ENCODE peak calls at places on chromosome 22, in four cellular contexts. Y is K562, J is H1, U is GM12878. P is an unnamed sample.

GRCh38 chr22:25076281-25076680 is 123.4 kb upstream of the CRYBB3 start:
- DNase-seq in Y (no peak), J (no peak), U (no peak), P (no peak)

GRCh38 chr22:40216041-40216756 is 38.5 kb downstream of the TNRC6B start:
- DNase-seq in Y (no peak), J (no peak), U (peak), P (no peak)

GRCh38 chr22:30423296-30423958 is 2.1 kb upstream of the MTFP1 start:
- DNase-seq in Y (no peak), J (no peak), U (no peak), P (no peak)

GRCh38 chr22:37824674-37825641 is 1.8 kb downstream of the GALR3 start:
- DNase-seq in Y (no peak), J (peak), U (no peak), P (no peak)

GRCh38 chr22:49953027-49953679 is 7.4 kb upstream of the PIM3 start:
- DNase-seq in Y (no peak), J (no peak), U (no peak), P (no peak)

GRCh38 chr22:35638408-35638807 is 9.8 kb upstream of the APOL6 start:
- DNase-seq in Y (no peak), J (no peak), U (no peak), P (peak)

GRCh38 chr22:45438364-45438763 is 24.9 kb downstream of the RIBC2 start:
- DNase-seq in Y (no peak), J (no peak), U (no peak), P (peak)

GRCh38 chr22:50059185-50059880 is 1.2 kb upstream of the TTLL8 start:
- DNase-seq in Y (peak), J (no peak), U (no peak), P (peak)

GRCh38 chr22:23520875-23521441 is 59.1 kb downstream of the IGLL1 start:
- DNase-seq in Y (peak), J (peak), U (no peak), P (peak)

GRCh38 chr22:49934891-49935557 is 16.6 kb downstream of the CRELD2 start:
- DNase-seq in Y (peak), J (peak), U (no peak), P (peak)

GRCh38 chr22:48332438-48333322 is 1495.0 kb downstream of the BRD1 start:
- DNase-seq in Y (no peak), J (no peak), U (no peak), P (no peak)
- TF ChIP-seq CHD1 in Y (no peak), J (no peak), U (no peak), P (no peak)

GRCh38 chr22:46738642-46738960 is 549 bp upstream of the CERK start:
- DNase-seq in Y (no peak), J (no peak), U (no peak), P (no peak)

GRCh38 chr22:46737976-46738641 is at the start of gene CERK:
- DNase-seq in Y (peak), J (peak), U (no peak), P (peak)

GRCh38 chr22:46735747-46736608 is 2.1 kb downstream of the CERK start:
- DNase-seq in Y (no peak), J (no peak), U (no peak), P (no peak)

GRCh38 chr22:46736705-46737104 is 1.3 kb downstream of the CERK start:
- DNase-seq in Y (no peak), J (no peak), U (no peak), P (no peak)

GRCh38 chr22:46737105-46737975 is 712 bp downstream of the CERK start:
- DNase-seq in Y (peak), J (peak), U (no peak), P (peak)
- TF ChIP-seq CHD1 in Y (no peak), J (no peak), U (no peak), P (no peak)

GRCh38 chr22:21707677-21708076 is 27.9 kb downstream of the YPEL1 start:
- DNase-seq in Y (peak), J (no peak), U (no peak), P (peak)
- TF ChIP-seq CHD1 in Y (no peak), J (no peak), U (no peak), P (no peak)

DNA sequence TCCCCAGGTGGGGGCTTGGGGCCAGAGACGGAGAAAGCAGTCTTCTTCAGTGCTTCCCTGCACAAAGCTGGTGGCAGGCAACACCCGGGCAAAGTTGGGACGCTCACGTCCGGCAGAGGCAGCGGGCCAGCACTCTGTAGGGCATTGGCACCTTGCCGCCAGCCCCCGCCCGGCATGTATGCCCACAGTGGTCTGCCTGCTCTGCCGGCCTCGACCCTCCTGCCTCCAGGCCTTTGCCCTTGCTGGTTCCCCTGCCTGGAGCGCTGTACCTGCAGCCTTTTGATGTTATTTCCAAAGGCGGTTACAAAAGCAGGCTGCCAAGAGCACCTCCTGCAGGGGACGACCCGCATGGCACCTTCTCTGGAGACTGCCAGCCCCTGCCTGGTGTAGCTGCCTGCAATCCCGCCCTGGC is 56.5 kb upstream of the SHISAL1 start:
- DNase-seq in Y (no peak), J (peak), U (no peak), P (no peak)
- TF ChIP-seq CHD1 in Y (no peak), J (no peak), U (no peak), P (no peak)

GRCh38 chr22:26524870-26525269 is 12.6 kb upstream of the TFIP11 start:
- DNase-seq in Y (no peak), J (no peak), U (no peak), P (no peak)
- TF ChIP-seq CHD1 in Y (no peak), J (no peak), U (no peak), P (no peak)

GRCh38 chr22:29128891-29129643 is 56.2 kb downstream of the KREMEN1 start:
- DNase-seq in Y (peak), J (no peak), U (no peak), P (peak)
- TF ChIP-seq CHD1 in Y (no peak), J (no peak), U (no peak), P (no peak)

P was measured in IMR-90.